ENCODE peak calls at places on chromosomes 1 and 21, in four cellular contexts. G is NT2/D1, T is prostate gland, F is upper lobe of right lung. U is an unnamed sample.

GRCh38 chr1:240282061-240282830 is 190.6 kb downstream of the FMN2 start:
- DNase-seq in G (no peak), T (no peak), F (no peak), U (no peak)

GRCh38 chr1:3773572-3774502 is 1.3 kb downstream of the SMIM1 start:
- DNase-seq in G (no peak), T (no peak), F (no peak), U (no peak)

GRCh38 chr1:161725888-161726630 is 4.7 kb downstream of the FCRLB start:
- DNase-seq in G (peak; percentile 36), T (peak; percentile 33), F (peak; percentile 77), U (peak; percentile 57)

GRCh38 chr1:203361843-203362524 is 11.1 kb upstream of the FMOD start:
- DNase-seq in G (no peak), T (no peak), F (no peak), U (no peak)

GRCh38 chr1:16198444-16199156 is 13.9 kb downstream of the ARHGEF19 start:
- DNase-seq in G (no peak), T (no peak), F (peak; percentile 58), U (no peak)

GRCh38 chr21:33586927-33587326 is 1.6 kb downstream of the DONSON start:
- DNase-seq in G (no peak), T (no peak), F (no peak), U (no peak)

GRCh38 chr1:219812491-219813221 is 115.7 kb downstream of the SLC30A10 start:
- DNase-seq in G (peak; percentile 84), T (peak; percentile 13), F (no peak), U (no peak)

GRCh38 chr1:56710646-56711045 is 65.5 kb downstream of the PRKAA2 start:
- DNase-seq in G (no peak), T (no peak), F (no peak), U (no peak)

GRCh38 chr1:174060090-174060489 is 37.9 kb upstream of the RC3H1 start:
- DNase-seq in G (no peak), T (no peak), F (no peak), U (no peak)

GRCh38 chr1:155976062-155976912 is 2.1 kb downstream of the ARHGEF2 start:
- DNase-seq in G (peak; percentile 81), T (peak; percentile 38), F (peak; percentile 83), U (peak; percentile 83)

GRCh38 chr1:93668951-93669350 is 12.7 kb downstream of the BCAR3 start:
- DNase-seq in G (no peak), T (no peak), F (no peak), U (no peak)
- H3K4me1 ChIP-seq in G (peaks cover 3% of the 10 kb centered on the region), T (peaks cover 8% of the 10 kb centered on the region), F (peaks cover 70% of the 10 kb centered on the region), U (no peaks in the 10 kb centered on the region)

DNA sequence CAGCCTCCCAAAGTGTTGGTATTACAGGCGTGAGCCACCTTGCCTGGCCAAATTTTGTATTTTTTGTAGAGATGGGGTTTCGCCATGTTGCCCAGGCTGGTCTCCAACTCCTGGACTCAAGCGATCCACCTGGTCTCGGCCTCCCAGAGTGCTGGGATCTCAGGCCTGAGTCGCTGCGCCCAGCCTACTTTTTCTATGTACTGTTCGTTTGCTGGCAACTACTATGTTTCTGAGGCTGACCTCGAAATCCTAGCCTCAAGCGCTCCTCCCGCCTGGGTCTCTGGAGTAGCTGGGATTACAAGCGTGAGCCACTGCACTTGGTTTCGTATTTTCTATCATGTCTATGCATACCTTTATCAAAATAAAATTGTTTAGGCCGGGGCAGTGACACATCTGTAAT is 675 bp upstream of the TEKT2 start:
- DNase-seq in G (no peak), T (no peak), F (no peak), U (no peak)
- H3K4me1 ChIP-seq in G (peaks cover 23% of the 10 kb centered on the region), T (peaks cover 6% of the 10 kb centered on the region), F (peaks cover 12% of the 10 kb centered on the region), U (peaks cover 4% of the 10 kb centered on the region)

GRCh38 chr1:61337471-61337870 is 255.1 kb downstream of the NFIA start:
- DNase-seq in G (no peak), T (no peak), F (no peak), U (no peak)

GRCh38 chr1:61341426-61341825 is 259.1 kb downstream of the NFIA start:
- DNase-seq in G (no peak), T (no peak), F (peak; percentile 73), U (no peak)

GRCh38 chr1:61337981-61338848 is 255.9 kb downstream of the NFIA start:
- DNase-seq in G (peak; percentile 63), T (peak; percentile 86), F (peak; percentile 76), U (no peak)

GRCh38 chr1:61337037-61337436 is 254.7 kb downstream of the NFIA start:
- DNase-seq in G (no peak), T (no peak), F (no peak), U (no peak)

DNA sequence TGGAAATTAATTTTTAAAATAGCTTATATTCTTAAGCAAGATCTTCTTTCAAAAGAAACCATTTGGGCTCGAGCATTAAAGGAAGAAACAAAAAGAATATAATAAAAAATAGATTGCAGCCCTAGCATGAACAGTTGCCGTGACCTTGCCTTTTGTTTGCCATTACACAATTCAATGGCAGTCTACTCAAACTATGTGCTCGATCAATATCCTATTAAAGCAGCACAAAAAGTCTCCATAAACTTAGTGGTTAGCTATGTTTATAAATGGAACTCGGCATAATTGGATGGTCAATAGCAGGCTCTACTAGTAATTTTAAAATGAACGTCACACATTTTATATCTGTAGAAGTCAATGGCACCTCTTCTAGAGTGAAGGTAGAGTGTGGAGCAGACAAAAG is 256.5 kb downstream of the NFIA start:
- DNase-seq in G (no peak), T (no peak), F (no peak), U (no peak)
- H3K4me1 ChIP-seq in G (peaks cover 3% of the 10 kb centered on the region), T (no peaks in the 10 kb centered on the region), F (peaks cover 15% of the 10 kb centered on the region), U (no peaks in the 10 kb centered on the region)

DNA sequence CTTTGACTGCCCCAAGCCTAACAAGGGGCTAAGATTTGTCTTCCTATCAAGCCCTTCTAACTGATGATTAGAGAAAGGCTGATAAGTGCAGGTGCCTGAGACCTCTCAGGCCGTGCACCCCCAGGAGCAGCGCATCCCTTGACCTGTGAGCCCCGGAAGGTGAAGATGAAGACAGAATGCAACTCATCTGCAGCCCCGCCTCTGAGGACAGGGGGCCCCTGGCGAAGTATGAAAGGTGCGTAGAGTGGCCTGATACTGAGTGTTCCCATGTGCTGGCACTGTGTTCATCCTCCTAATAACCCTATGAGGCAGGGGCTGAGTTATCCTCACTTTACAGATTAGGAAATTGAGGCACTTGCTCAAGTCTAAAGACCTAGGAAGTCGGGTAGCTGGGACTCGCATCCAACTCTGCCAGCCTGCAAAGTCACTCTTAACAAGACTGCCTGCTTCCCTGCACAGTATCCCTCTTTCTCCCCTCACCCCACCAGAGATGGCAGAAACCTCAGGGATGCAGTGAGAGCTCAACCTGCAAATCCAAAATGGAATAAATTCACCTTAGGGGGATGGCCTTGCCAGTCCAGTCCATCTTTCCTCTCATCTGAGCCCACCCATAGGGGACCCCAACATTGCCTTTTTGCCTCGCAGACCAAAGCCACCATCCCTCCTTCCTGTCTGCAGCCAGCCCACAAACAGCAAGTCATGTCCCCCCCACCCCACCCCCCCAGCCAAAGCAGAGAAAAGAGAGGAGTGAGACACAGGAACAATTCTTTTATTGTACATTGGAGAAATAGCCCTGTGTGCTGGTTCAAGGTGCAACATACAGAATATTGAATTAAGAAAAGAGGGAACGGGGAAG is 4.1 kb downstream of the CAMK2N1 start:
- DNase-seq in G (no peak), T (no peak), F (peak; percentile 31), U (no peak)
- H3K4me1 ChIP-seq in G (peaks cover 6% of the 10 kb centered on the region), T (no peaks in the 10 kb centered on the region), F (peaks cover 17% of the 10 kb centered on the region), U (peaks cover 16% of the 10 kb centered on the region)

DNA sequence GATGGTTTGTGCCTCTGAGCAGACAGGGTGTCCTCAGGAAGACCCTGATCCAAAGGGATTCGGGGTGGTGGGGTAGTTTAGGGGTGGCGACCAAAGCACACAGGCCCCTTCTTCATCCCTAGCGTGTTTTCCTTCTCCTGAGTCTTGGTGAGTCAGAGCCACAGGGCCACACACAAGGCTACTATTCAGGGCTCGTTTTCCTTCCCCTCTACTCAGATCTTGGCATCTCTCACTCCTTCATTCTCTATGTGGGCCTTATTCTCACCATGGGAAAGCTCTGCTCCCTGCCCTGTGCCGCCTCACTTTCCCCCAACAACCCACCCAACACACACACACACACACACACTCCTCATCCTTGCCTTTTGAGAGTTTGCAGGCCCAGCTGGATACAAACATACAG is 43.6 kb upstream of the WNT2B start:
- DNase-seq in G (no peak), T (no peak), F (no peak), U (no peak)
- H3K4me1 ChIP-seq in G (no peaks in the 10 kb centered on the region), T (peaks cover 6% of the 10 kb centered on the region), F (peaks cover 23% of the 10 kb centered on the region), U (no peaks in the 10 kb centered on the region)

GRCh38 chr1:201305815-201306214 is 22.5 kb downstream of the PKP1 start:
- DNase-seq in G (no peak), T (no peak), F (no peak), U (no peak)
- H3K4me1 ChIP-seq in G (peaks cover 16% of the 10 kb centered on the region), T (peaks cover 27% of the 10 kb centered on the region), F (peaks cover 26% of the 10 kb centered on the region), U (no peaks in the 10 kb centered on the region)

GRCh38 chr1:7106442-7107108 is 321.3 kb downstream of the CAMTA1 start:
- DNase-seq in G (no peak), T (no peak), F (no peak), U (no peak)
- H3K4me1 ChIP-seq in G (no peaks in the 10 kb centered on the region), T (no peaks in the 10 kb centered on the region), F (no peaks in the 10 kb centered on the region), U (no peaks in the 10 kb centered on the region)